ENCODE peak calls at places on chromosomes 12 and 14, in four cellular contexts. S is GM04503, G is head of caudate nucleus, Q is MCF 10A. T is an unnamed sample.

GRCh38 chr12:113119980-113120669 is 15.4 kb downstream of the RASAL1 start:
- DNase-seq in S (no peak), G (peak; percentile 82), Q (no peak), T (no peak)

GRCh38 chr14:72644038-72644437 is 249.9 kb downstream of the DPF3 start:
- DNase-seq in S (no peak), G (no peak), Q (no peak), T (no peak)

GRCh38 chr14:92458136-92458958 is 55.2 kb upstream of the RIN3 start:
- DNase-seq in S (no peak), G (no peak), Q (no peak), T (no peak)

GRCh38 chr14:105389976-105390848 is 8.1 kb upstream of the TEX22 start:
- DNase-seq in S (no peak), G (no peak), Q (no peak), T (no peak)

GRCh38 chr14:73823339-73823885 is 28.2 kb upstream of the PTGR2 start:
- DNase-seq in S (no peak), G (no peak), Q (no peak), T (no peak)

GRCh38 chr14:101123639-101124525 is 220.4 kb upstream of the RTL1 start:
- DNase-seq in S (no peak), G (peak; percentile 23), Q (no peak), T (no peak)

GRCh38 chr12:80846930-80847329 is 90.8 kb downstream of the LIN7A start:
- DNase-seq in S (no peak), G (no peak), Q (no peak), T (no peak)

GRCh38 chr12:9910716-9911421 is 21.3 kb downstream of the CLEC2A start:
- DNase-seq in S (no peak), G (no peak), Q (peak; percentile 35), T (no peak)

GRCh38 chr12:14776236-14776959 is 26.9 kb downstream of the WBP11 start:
- DNase-seq in S (no peak), G (no peak), Q (peak; percentile 26), T (no peak)

GRCh38 chr12:30019386-30020140 is 235.8 kb upstream of the TMTC1 start:
- DNase-seq in S (no peak), G (no peak), Q (no peak), T (no peak)

GRCh38 chr12:117486840-117487659 is 125.6 kb upstream of the NOS1 start:
- DNase-seq in S (peak; percentile 27), G (no peak), Q (peak; percentile 58), T (no peak)

GRCh38 chr12:60148831-60149230 is 553.0 kb downstream of the SLC16A7 start:
- DNase-seq in S (peak; percentile 79), G (no peak), Q (peak; percentile 80), T (peak; percentile 66)

GRCh38 chr12:120181991-120182631 is 12.4 kb downstream of the GCN1 start:
- DNase-seq in S (no peak), G (no peak), Q (peak; percentile 86), T (peak; percentile 14)

GRCh38 chr12:52506858-52507715 is 13.1 kb downstream of the KRT5 start:
- DNase-seq in S (no peak), G (no peak), Q (peak; percentile 75), T (peak; percentile 63)

GRCh38 chr12:6062427-6063378 is 61.8 kb downstream of the VWF start:
- DNase-seq in S (no peak), G (peak; percentile 56), Q (peak; percentile 55), T (no peak)

GRCh38 chr12:93912086-93912733 is 235.0 kb downstream of the CRADD start:
- DNase-seq in S (no peak), G (no peak), Q (no peak), T (no peak)

GRCh38 chr14:68199465-68200145 is 380.0 kb downstream of the RAD51B start:
- DNase-seq in S (no peak), G (no peak), Q (no peak), T (no peak)

GRCh38 chr12:22409071-22409951 is 74.8 kb upstream of the ST8SIA1 start:
- DNase-seq in S (no peak), G (no peak), Q (no peak), T (no peak)

GRCh38 chr14:75607044-75607443 is 28.6 kb downstream of the FLVCR2 start:
- DNase-seq in S (no peak), G (no peak), Q (no peak), T (no peak)

GRCh38 chr14:90444077-90444696 is 47.4 kb downstream of the CALM1 start:
- DNase-seq in S (no peak), G (no peak), Q (peak; percentile 91), T (no peak)

GRCh38 chr14:101563654-101564443 is 2.6 kb downstream of the DIO3 start:
- DNase-seq in S (no peak), G (no peak), Q (no peak), T (no peak)

GRCh38 chr14:96639550-96639949 is 137.4 kb downstream of the PAPOLA start:
- DNase-seq in S (no peak), G (no peak), Q (no peak), T (no peak)

GRCh38 chr14:104100171-104101085 is 14.9 kb downstream of the ASPG start:
- DNase-seq in S (no peak), G (no peak), Q (peak; percentile 30), T (no peak)

GRCh38 chr14:90331497-90332270 is at the start of gene NRDE2:
- DNase-seq in S (peak; percentile 77), G (peak; percentile 98), Q (peak; percentile 98), T (peak; percentile 74)

GRCh38 chr14:64719601-64720000 is 15.4 kb downstream of the PLEKHG3 start:
- DNase-seq in S (no peak), G (no peak), Q (no peak), T (no peak)

GRCh38 chr12:75725505-75726120 is 214.2 kb upstream of the KRR1 start:
- DNase-seq in S (no peak), G (no peak), Q (peak; percentile 79), T (no peak)

GRCh38 chr12:58915634-58916033 is 4.7 kb downstream of the LRIG3 start:
- DNase-seq in S (peak; percentile 54), G (no peak), Q (peak; percentile 42), T (peak; percentile 63)

GRCh38 chr14:57244103-57244502 is 24.6 kb downstream of the EXOC5 start:
- DNase-seq in S (peak; percentile 42), G (no peak), Q (no peak), T (no peak)

GRCh38 chr12:104603545-104603973 is 146.8 kb downstream of the CHST11 start:
- DNase-seq in S (no peak), G (no peak), Q (peak; percentile 54), T (no peak)

GRCh38 chr14:74356892-74357575 is 8.8 kb downstream of the VRTN start:
- DNase-seq in S (no peak), G (no peak), Q (no peak), T (no peak)

GRCh38 chr12:46678441-46678840 is 147.4 kb downstream of the SLC38A4 start:
- DNase-seq in S (no peak), G (no peak), Q (peak; percentile 73), T (no peak)

GRCh38 chr14:33705521-33705920 is 245.4 kb downstream of the EGLN3 start:
- DNase-seq in S (no peak), G (no peak), Q (no peak), T (no peak)